ENCODE peak calls at places on chromosomes 16 and 17, in nine cellular contexts. W is SK-N-SH, O is A549, Q is left ventricle myocardium inferior, K is upper lobe of right lung, Z is right atrium auricular region, H is endodermal cell, P is adrenal gland, A is heart right ventricle. M is an unnamed sample.

GRCh38 chr16:3480901-3481695 is 14.2 kb downstream of the C16orf90 start:
- DNase-seq in H (peak), Q (no peak), A (no peak), K (no peak), W (peak), P (no peak), O (no peak), Z (no peak), M (no peak)

GRCh38 chr17:44187131-44187899 is 543 bp downstream of the TMUB2 start:
- DNase-seq in P (peak), O (no peak), Z (no peak), W (peak), Q (no peak), A (no peak), H (no peak), K (no peak), M (no peak)

GRCh38 chr17:6756425-6757012 is 673 bp downstream of the XAF1 start:
- DNase-seq in O (no peak), Z (no peak), A (no peak), W (no peak), K (no peak), H (no peak), Q (no peak), P (no peak), M (no peak)

GRCh38 chr17:18166894-18167293 is 16.7 kb upstream of the ALKBH5 start:
- DNase-seq in Q (no peak), A (no peak), K (no peak), H (no peak), Z (no peak), O (no peak), P (no peak), W (no peak), M (no peak)

GRCh38 chr17:968812-969766 is 10.5 kb downstream of the NXN start:
- DNase-seq in W (peak), P (no peak), Q (no peak), A (no peak), K (no peak), O (no peak), H (no peak), Z (no peak), M (no peak)

GRCh38 chr17:45740553-45741330 is 43.4 kb upstream of the CRHR1 start:
- DNase-seq in Z (no peak), H (peak), O (peak), P (no peak), W (peak), Q (no peak), A (peak), K (no peak), M (no peak)

GRCh38 chr17:77089118-77089477 is 51.7 kb upstream of the SEC14L1 start:
- DNase-seq in P (no peak), A (no peak), Q (no peak), K (no peak), H (peak), O (no peak), W (no peak), Z (no peak), M (no peak)

GRCh38 chr16:19374402-19374801 is 43.3 kb upstream of the TMC5 start:
- DNase-seq in H (no peak), P (no peak), Q (no peak), O (no peak), A (no peak), W (no peak), K (no peak), Z (no peak), M (no peak)

GRCh38 chr17:72587156-72587555 is 466.3 kb downstream of the SOX9 start:
- DNase-seq in H (no peak), K (no peak), Z (no peak), P (no peak), A (no peak), O (no peak), W (no peak), Q (no peak), M (no peak)

GRCh38 chr17:77875051-77875780 is 83.3 kb upstream of the TNRC6C start:
- DNase-seq in O (no peak), Q (no peak), P (no peak), W (no peak), Z (no peak), A (no peak), H (no peak), K (no peak), M (no peak)

GRCh38 chr17:66533572-66533971 is 231.2 kb downstream of the PRKCA start:
- DNase-seq in Z (no peak), H (peak), Q (no peak), K (no peak), A (no peak), P (no peak), W (peak), O (no peak), M (peak)

GRCh38 chr16:5323284-5323683 is 225.7 kb upstream of the EEF2KMT start:
- DNase-seq in O (no peak), W (no peak), A (no peak), K (no peak), Q (no peak), P (no peak), Z (no peak), H (peak), M (no peak)

GRCh38 chr17:31535581-31535981 is 144.1 kb downstream of the RAB11FIP4 start:
- DNase-seq in W (no peak), Z (no peak), H (no peak), O (no peak), A (no peak), P (no peak), K (no peak), Q (no peak), M (no peak)

GRCh38 chr16:10388987-10389386 is 3.1 kb downstream of the ATF7IP2 start:
- DNase-seq in H (no peak), Q (no peak), W (no peak), O (no peak), P (no peak), A (no peak), K (no peak), Z (no peak), M (no peak)
- H3K4me3 ChIP-seq in H (no peak), Q (peak), W (no peak), O (no peak), P (no peak), A (no peak), K (no peak), Z (no peak), M (no peak)

GRCh38 chr16:54930034-54930938 is at the start of gene IRX5:
- DNase-seq in Q (peak), Z (peak), O (peak), A (peak), W (peak), P (peak), H (peak), K (peak), M (no peak)

GRCh38 chr16:54927125-54928015 is 3.3 kb upstream of the IRX5 start:
- DNase-seq in H (no peak), Z (no peak), Q (no peak), P (no peak), O (no peak), A (no peak), W (no peak), K (no peak), M (no peak)

GRCh38 chr16:54929090-54930033 is 1.3 kb upstream of the IRX5 start:
- DNase-seq in O (peak), A (peak), Q (peak), K (peak), H (peak), P (peak), W (peak), Z (peak), M (peak)

GRCh38 chr16:54928016-54928356 is 2.7 kb upstream of the IRX5 start:
- DNase-seq in A (no peak), P (no peak), H (peak), Q (no peak), O (no peak), Z (no peak), K (no peak), W (no peak), M (no peak)

GRCh38 chr16:54928421-54929089 is 2.1 kb upstream of the IRX5 start:
- DNase-seq in P (peak), W (peak), A (peak), H (peak), Z (no peak), Q (peak), O (peak), K (peak), M (no peak)
- TF ChIP-seq CTCF in P (no peak), W (no peak), A (no peak), H (no peak), Z (no peak), Q (peak), O (no peak), K (no peak), M (no peak)

GRCh38 chr17:61208301-61209098 is 191.1 kb upstream of the TBX2 start:
- DNase-seq in O (no peak), K (no peak), Q (no peak), H (no peak), Z (no peak), P (no peak), W (no peak), A (no peak), M (peak)
- H3K27ac ChIP-seq in O (peak), K (peak), Q (peak), H (peak), Z (peak), P (peak), W (peak), A (peak), M (peak)

DNA sequence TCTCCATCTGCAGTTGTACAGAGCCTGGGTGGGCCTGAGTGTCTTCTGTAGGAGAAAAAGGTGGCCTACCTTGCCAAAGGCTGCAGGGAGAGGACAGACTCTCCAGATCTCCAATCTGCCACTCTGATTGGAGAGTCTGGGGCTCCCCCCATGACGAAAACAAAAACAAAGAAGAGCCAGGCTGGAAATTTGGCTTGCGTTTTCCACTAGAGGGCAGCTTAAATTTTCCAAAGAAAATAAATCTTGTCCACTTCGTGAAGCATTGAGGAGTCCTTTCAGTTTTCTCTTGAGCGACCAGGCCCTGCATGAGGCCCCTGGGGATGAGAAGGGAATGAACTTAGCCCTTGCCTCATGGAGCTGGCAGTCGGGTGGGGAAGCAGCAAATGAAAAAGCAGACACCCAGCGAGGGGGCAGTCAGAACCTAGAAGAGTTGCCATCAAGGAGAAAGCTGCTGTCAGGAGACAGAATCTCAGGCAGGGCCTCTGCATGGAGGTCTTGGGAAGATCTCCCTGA is 8.2 kb upstream of the SHCBP1 start:
- DNase-seq in O (peak), P (no peak), H (peak), A (no peak), K (no peak), Q (no peak), W (peak), Z (no peak), M (no peak)
- H3K4me3 ChIP-seq in O (no peak), P (no peak), H (no peak), A (no peak), K (no peak), Q (no peak), W (no peak), Z (no peak), M (peak)

GRCh38 chr17:69802045-69802740 is 272.8 kb upstream of the KCNJ16 start:
- DNase-seq in A (no peak), O (no peak), P (no peak), W (no peak), H (peak), K (no peak), Z (no peak), Q (peak), M (no peak)
- TF ChIP-seq CTCF in A (no peak), O (no peak), P (no peak), W (no peak), H (peak), K (no peak), Z (no peak), Q (no peak), M (no peak)